ENCODE peak calls at places on chromosomes 3 and 15, in four cellular contexts. I is HepG2, N is GM20000, O is PC-9. W is an unnamed sample.

GRCh38 chr3:99409961-99410360 is 228.4 kb upstream of the COL8A1 start:
- DNase-seq in I (no peak), N (no peak), O (no peak), W (no peak)

GRCh38 chr15:27983496-27983895 is 115.6 kb downstream of the OCA2 start:
- DNase-seq in I (no peak), N (no peak), O (no peak), W (no peak)

GRCh38 chr3:46129588-46130272 is 78.4 kb downstream of the CCR1 start:
- DNase-seq in I (no peak), N (no peak), O (no peak), W (no peak)

GRCh38 chr3:40652072-40652471 is 127.3 kb downstream of the ZNF621 start:
- DNase-seq in I (no peak), N (no peak), O (no peak), W (no peak)

GRCh38 chr15:66145242-66146182 is 108.0 kb downstream of the MEGF11 start:
- DNase-seq in I (no peak), N (no peak), O (no peak), W (no peak)

GRCh38 chr15:74212494-74212893 is 9.9 kb upstream of the STRA6 start:
- DNase-seq in I (no peak), N (peak; percentile 64), O (no peak), W (no peak)

GRCh38 chr15:39301589-39301999 is 279.3 kb upstream of the THBS1 start:
- DNase-seq in I (no peak), N (no peak), O (no peak), W (no peak)

GRCh38 chr15:57472861-57473260 is 96.6 kb downstream of the CGNL1 start:
- DNase-seq in I (no peak), N (no peak), O (no peak), W (no peak)

GRCh38 chr3:169575381-169575780 is 88.1 kb downstream of the MECOM start:
- DNase-seq in I (no peak), N (no peak), O (no peak), W (peak; percentile 29)

GRCh38 chr15:89783111-89783860 is 7.2 kb downstream of the MESP2 start:
- DNase-seq in I (no peak), N (no peak), O (peak; percentile 51), W (no peak)

GRCh38 chr3:197083486-197083885 is 53.9 kb upstream of the MELTF start:
- DNase-seq in I (no peak), N (no peak), O (no peak), W (no peak)

GRCh38 chr3:160617636-160618035 is 52.3 kb upstream of the KPNA4 start:
- DNase-seq in I (no peak), N (no peak), O (no peak), W (no peak)

GRCh38 chr15:40420793-40421192 is 15.2 kb downstream of the IVD start:
- DNase-seq in I (no peak), N (no peak), O (peak; percentile 95), W (no peak)

GRCh38 chr3:40645883-40646282 is 121.1 kb downstream of the ZNF621 start:
- DNase-seq in I (no peak), N (no peak), O (no peak), W (no peak)

GRCh38 chr3:124867511-124867910 is 19.7 kb downstream of the ITGB5 start:
- DNase-seq in I (no peak), N (no peak), O (no peak), W (no peak)

GRCh38 chr3:14902719-14903118 is 44.7 kb upstream of the NR2C2 start:
- DNase-seq in I (no peak), N (no peak), O (no peak), W (no peak)

GRCh38 chr15:57878573-57878972 is 172.1 kb downstream of the POLR2M start:
- DNase-seq in I (no peak), N (no peak), O (no peak), W (no peak)

GRCh38 chr15:31265090-31265870 is 61.4 kb upstream of the KLF13 start:
- DNase-seq in I (peak; percentile 79), N (no peak), O (no peak), W (no peak)

GRCh38 chr15:71386448-71387236 is 271.4 kb downstream of the THSD4 start:
- DNase-seq in I (no peak), N (no peak), O (no peak), W (no peak)

GRCh38 chr3:81484532-81484931 is 276.9 kb downstream of the GBE1 start:
- DNase-seq in I (no peak), N (no peak), O (no peak), W (no peak)

GRCh38 chr15:92322566-92323355 is 70.9 kb upstream of the ST8SIA2 start:
- DNase-seq in I (no peak), N (no peak), O (no peak), W (no peak)

GRCh38 chr3:136464502-136464901 is 214.4 kb downstream of the PCCB start:
- DNase-seq in I (no peak), N (no peak), O (no peak), W (no peak)

GRCh38 chr3:158845748-158846350 is 44.0 kb downstream of the MFSD1 start:
- DNase-seq in I (peak; percentile 41), N (peak; percentile 65), O (peak; percentile 43), W (no peak)

GRCh38 chr3:50189274-50189673 is 2.1 kb upstream of the GNAT1 start:
- DNase-seq in I (peak; percentile 78), N (peak; percentile 68), O (peak; percentile 77), W (peak; percentile 81)

GRCh38 chr3:99633887-99634558 is 4.4 kb upstream of the COL8A1 start:
- DNase-seq in I (no peak), N (no peak), O (no peak), W (no peak)

GRCh38 chr3:150547045-150547753 is 612 bp downstream of the EIF2A start:
- DNase-seq in I (no peak), N (no peak), O (no peak), W (no peak)

GRCh38 chr3:42210731-42211130 is 55.3 kb downstream of the CCK start:
- DNase-seq in I (peak; percentile 27), N (no peak), O (no peak), W (no peak)

GRCh38 chr3:182325213-182325941 is 467.9 kb upstream of the ATP11B start:
- DNase-seq in I (no peak), N (peak; percentile 13), O (no peak), W (no peak)

GRCh38 chr3:72829701-72830100 is 18.5 kb downstream of the SHQ1 start:
- DNase-seq in I (no peak), N (no peak), O (no peak), W (no peak)

GRCh38 chr15:23686466-23687142 is 501 bp downstream of the NDN start:
- DNase-seq in I (no peak), N (no peak), O (no peak), W (peak; percentile 36)

GRCh38 chr3:190442240-190442639 is 7.5 kb downstream of the TMEM207 start:
- DNase-seq in I (no peak), N (no peak), O (no peak), W (no peak)

GRCh38 chr3:190444576-190445145 is 5.0 kb downstream of the TMEM207 start:
- DNase-seq in I (no peak), N (no peak), O (no peak), W (no peak)

GRCh38 chr3:190444036-190444435 is 5.7 kb downstream of the TMEM207 start:
- DNase-seq in I (no peak), N (no peak), O (no peak), W (no peak)

GRCh38 chr3:190446492-190447301 is 3.0 kb downstream of the TMEM207 start:
- DNase-seq in I (no peak), N (no peak), O (no peak), W (no peak)

GRCh38 chr3:190443257-190443656 is 6.4 kb downstream of the TMEM207 start:
- DNase-seq in I (peak; percentile 13), N (no peak), O (no peak), W (no peak)
- TF ChIP-seq CTCF in I (peak; percentile 34), N (no peak), O (peak; percentile 72), W (no peak)

DNA sequence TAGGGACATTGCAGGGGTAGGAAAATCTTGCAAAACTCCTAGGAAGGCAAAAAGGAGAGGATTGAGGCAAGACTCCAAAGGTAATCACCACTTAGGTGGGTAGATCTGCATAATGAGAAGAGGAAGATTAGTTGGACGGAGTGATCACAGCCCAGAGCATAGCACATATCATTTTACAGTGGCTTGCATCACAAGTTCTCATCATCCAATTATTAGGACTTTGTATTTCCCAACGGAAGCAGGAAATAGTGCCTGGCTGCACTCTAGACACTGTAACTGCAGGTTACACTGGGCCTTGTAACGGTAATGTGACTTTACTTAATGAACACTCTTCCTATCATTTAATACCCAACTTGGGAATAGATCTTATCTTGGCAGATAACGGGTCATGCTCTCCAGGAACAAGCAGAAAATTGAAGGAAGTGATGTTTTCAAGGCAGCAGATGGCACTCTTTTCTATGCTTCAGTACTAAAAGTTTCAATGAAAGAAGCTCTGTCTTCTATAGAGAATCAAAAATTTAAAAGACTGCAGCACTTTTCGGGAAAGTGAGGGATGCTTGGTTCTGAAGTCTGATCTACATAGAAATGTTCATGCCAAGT is 101.9 kb upstream of the KCNMB2 start:
- DNase-seq in I (no peak), N (no peak), O (no peak), W (no peak)
- TF ChIP-seq CTCF in I (no peak), N (peak; percentile 31), O (peak; percentile 41), W (no peak)

DNA sequence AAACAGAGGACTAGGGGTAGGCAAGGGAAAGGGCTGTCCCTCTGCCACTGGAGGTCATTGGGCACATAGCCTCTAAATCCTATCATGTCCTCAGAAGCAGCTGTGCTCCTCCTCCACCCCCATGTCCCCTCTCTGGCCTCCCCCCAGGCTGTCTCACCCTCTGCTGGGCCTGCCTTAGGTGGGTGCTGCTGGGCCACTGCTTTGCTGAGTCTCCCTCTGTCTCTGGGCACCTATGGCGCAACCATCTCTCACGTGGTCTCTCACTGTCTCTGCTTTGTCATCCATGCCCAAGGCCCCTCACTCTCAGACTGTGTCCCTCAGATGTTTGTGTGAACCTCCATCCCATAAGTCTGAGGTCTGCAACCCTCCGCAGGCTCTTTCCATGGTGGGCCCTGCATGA is 35.0 kb upstream of the IQCF6 start:
- DNase-seq in I (no peak), N (no peak), O (no peak), W (no peak)
- TF ChIP-seq CTCF in I (no peak), N (no peak), O (no peak), W (no peak)

DNA sequence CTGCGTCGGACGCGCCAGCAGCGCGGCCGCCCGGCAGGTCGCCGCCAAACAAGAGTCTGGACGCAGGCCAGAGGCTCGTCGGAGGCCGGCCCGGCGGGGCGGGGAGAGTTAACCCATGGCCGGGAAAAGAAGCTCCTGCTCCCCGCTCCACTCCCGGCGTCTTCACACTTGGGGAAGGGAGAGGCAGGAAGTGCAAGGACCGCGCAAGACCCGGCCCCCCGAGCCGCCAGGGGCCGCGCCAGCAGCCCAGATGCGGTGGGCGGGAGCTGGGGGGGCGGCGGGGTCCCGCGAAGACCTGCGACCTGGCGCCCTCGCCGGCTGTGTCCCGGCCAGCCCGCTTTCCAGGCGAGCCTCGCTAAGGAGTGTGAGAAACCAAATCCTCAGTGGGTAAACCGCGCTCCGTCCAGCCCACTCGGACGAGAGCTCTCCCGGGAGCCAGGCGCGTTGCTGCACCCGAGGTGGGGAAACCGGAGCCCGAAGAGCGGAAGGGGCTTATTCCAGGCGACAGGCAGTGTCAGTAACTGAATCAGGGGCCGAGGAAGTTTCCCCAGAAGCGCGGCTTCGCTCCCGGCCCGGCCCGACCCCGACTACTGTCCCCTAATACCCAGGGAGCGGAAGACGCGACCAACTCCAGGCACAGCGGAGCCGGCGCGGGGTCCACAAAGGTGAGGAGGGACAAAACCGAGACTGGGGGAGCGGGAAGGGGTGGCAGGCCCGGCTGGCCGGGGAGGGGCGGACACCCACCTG is 714 bp downstream of the ADAMTS7 start:
- DNase-seq in I (no peak), N (peak; percentile 73), O (peak; percentile 39), W (peak; percentile 64)
- TF ChIP-seq CTCF in I (no peak), N (no peak), O (no peak), W (no peak)

GRCh38 chr3:64111872-64112271 is 88.6 kb upstream of the PSMD6 start:
- DNase-seq in I (no peak), N (no peak), O (no peak), W (no peak)
- TF ChIP-seq CTCF in I (no peak), N (no peak), O (no peak), W (no peak)

W was measured in glutamatergic neuron.